ENCODE peak calls at places on chromosome 1, in four cellular contexts. R is A549, J is esophagus squamous epithelium, Y is GM12892. H is an unnamed sample.

GRCh38 chr1:213327318-213327667 is 276.3 kb downstream of the RPS6KC1 start:
- DNase-seq in Y (no peak), R (peak; percentile 9), J (no peak), H (no peak)

GRCh38 chr1:237799762-237800474 is 90.8 kb downstream of the ZP4 start:
- DNase-seq in Y (peak; percentile 23), R (peak; percentile 87), J (no peak), H (peak; percentile 61)

GRCh38 chr1:204296431-204296988 is 63.2 kb downstream of the PLEKHA6 start:
- DNase-seq in Y (no peak), R (no peak), J (no peak), H (no peak)

GRCh38 chr1:43005460-43006351 is 47.0 kb upstream of the SLC2A1 start:
- DNase-seq in R (no peak), J (no peak), Y (no peak), H (peak; percentile 65)

GRCh38 chr1:27521336-27522147 is 31.6 kb upstream of the WASF2 start:
- DNase-seq in J (no peak), R (no peak), Y (no peak), H (no peak)

GRCh38 chr1:242318140-242318539 is 206.4 kb downstream of the PLD5 start:
- DNase-seq in R (no peak), Y (no peak), J (no peak), H (no peak)

GRCh38 chr1:100774370-100774769 is 54.8 kb downstream of the VCAM1 start:
- DNase-seq in J (no peak), Y (no peak), R (no peak), H (no peak)

GRCh38 chr1:11501491-11501897 is 22.5 kb downstream of the DISP3 start:
- DNase-seq in J (no peak), Y (no peak), R (no peak), H (no peak)

GRCh38 chr1:11806307-11806936 is 431 bp downstream of the CLCN6 start:
- DNase-seq in J (no peak), Y (peak; percentile 78), R (no peak), H (peak; percentile 78)

GRCh38 chr1:44832068-44832700 is 10.9 kb downstream of the PTCH2 start:
- DNase-seq in Y (no peak), R (no peak), J (no peak), H (peak; percentile 46)

GRCh38 chr1:26288311-26288941 is 8.5 kb downstream of the SH3BGRL3 start:
- DNase-seq in R (no peak), Y (no peak), J (no peak), H (peak; percentile 93)

GRCh38 chr1:152582647-152583046 is 2.3 kb upstream of the LCE3D start:
- DNase-seq in R (peak; percentile 55), Y (no peak), J (no peak), H (no peak)

GRCh38 chr1:95381980-95382379 is 148.0 kb downstream of the RWDD3 start:
- DNase-seq in R (no peak), J (no peak), Y (no peak), H (no peak)

GRCh38 chr1:80751204-80751603 is 1049.5 kb upstream of the ADGRL2 start:
- DNase-seq in J (no peak), Y (no peak), R (no peak), H (no peak)

GRCh38 chr1:92958203-92958970 is 2.9 kb downstream of the DIPK1A start:
- DNase-seq in J (no peak), Y (no peak), R (no peak), H (no peak)

GRCh38 chr1:230424440-230425251 is 1.5 kb downstream of the PGBD5 start:
- DNase-seq in Y (no peak), J (no peak), R (no peak), H (no peak)

GRCh38 chr1:86224651-86225050 is 68.1 kb upstream of the COL24A1 start:
- DNase-seq in R (no peak), Y (no peak), J (no peak), H (no peak)

GRCh38 chr1:230869499-230869898 is 1.2 kb upstream of the C1orf198 start:
- DNase-seq in R (no peak), Y (no peak), J (no peak), H (peak; percentile 36)

GRCh38 chr1:22420456-22421053 is 31.1 kb upstream of the ZBTB40 start:
- DNase-seq in J (no peak), Y (peak; percentile 54), R (peak; percentile 76), H (peak; percentile 80)

GRCh38 chr1:218668151-218668550 is 323.0 kb downstream of the TGFB2 start:
- DNase-seq in Y (no peak), J (no peak), R (no peak), H (no peak)

GRCh38 chr1:248821101-248821500 is 4.6 kb downstream of the SH3BP5L start:
- DNase-seq in J (no peak), R (peak; percentile 56), Y (no peak), H (no peak)

GRCh38 chr1:59046730-59047157 is 250.2 kb upstream of the FGGY start:
- DNase-seq in R (no peak), J (no peak), Y (peak; percentile 48), H (no peak)

GRCh38 chr1:168482106-168482505 is 61.7 kb downstream of the XCL2 start:
- DNase-seq in J (no peak), R (no peak), Y (no peak), H (no peak)

GRCh38 chr1:204863730-204864129 is 6.9 kb upstream of the NFASC start:
- DNase-seq in J (no peak), R (no peak), Y (no peak), H (no peak)

GRCh38 chr1:25809929-25810328 is 9.8 kb upstream of the MTFR1L start:
- DNase-seq in Y (no peak), R (no peak), J (no peak), H (no peak)

GRCh38 chr1:94094466-94095111 is 26.4 kb downstream of the ABCA4 start:
- DNase-seq in R (no peak), J (no peak), Y (no peak), H (no peak)

GRCh38 chr1:166875734-166876539 is at the start of gene TADA1:
- DNase-seq in Y (peak; percentile 81), J (peak; percentile 90), R (peak; percentile 99), H (peak; percentile 99)
- TF ChIP-seq POLR2A in Y (peak; percentile 72), J (peak; percentile 63), R (peak; percentile 60), H (peak; percentile 75)

GRCh38 chr1:99766378-99766800 is at the start of gene FRRS1:
- DNase-seq in R (peak; percentile 68), J (no peak), Y (peak; percentile 52), H (peak; percentile 88)
- TF ChIP-seq POLR2A in R (no peak), J (peak; percentile 72), Y (peak; percentile 74), H (peak; percentile 87)

DNA sequence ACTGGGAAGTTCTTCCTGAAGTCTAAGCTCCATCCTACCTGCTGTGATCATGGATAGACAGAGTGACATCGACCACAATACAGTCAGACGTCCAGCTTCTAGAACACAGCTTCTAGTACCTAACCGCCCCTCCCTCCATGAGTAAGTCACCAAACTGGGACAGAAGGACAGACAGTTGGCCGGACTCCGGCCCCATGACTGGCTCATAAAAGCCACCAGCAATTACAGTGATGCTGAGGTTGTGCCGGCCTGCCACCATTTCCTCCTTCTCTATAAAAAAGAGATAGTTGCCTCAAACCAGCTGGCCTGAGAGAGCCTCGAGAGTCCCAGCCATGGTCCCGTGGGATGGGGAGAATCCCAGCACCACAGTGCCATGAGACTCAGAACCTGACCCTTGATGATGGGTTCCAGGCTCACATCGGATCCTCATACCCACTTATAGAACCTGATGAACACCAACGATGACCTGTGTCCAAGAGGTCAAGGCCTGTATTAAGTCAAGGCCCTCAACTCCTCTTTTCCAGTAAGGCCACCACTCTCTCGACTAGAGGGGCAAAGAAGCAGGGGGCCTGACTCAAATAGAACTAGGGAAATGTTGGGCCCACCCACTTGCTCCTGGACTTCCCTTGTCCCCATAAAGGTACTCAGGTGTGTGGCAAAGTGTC is 3.4 kb downstream of the MEF2D start:
- DNase-seq in J (no peak), Y (no peak), R (no peak), H (no peak)
- TF ChIP-seq POLR2A in J (no peak), Y (no peak), R (no peak), H (no peak)

GRCh38 chr1:21326861-21327344 is 36.6 kb upstream of the ECE1 start:
- DNase-seq in R (no peak), Y (no peak), J (no peak), H (no peak)

GRCh38 chr1:21325731-21326387 is 35.6 kb upstream of the ECE1 start:
- DNase-seq in J (no peak), Y (no peak), R (no peak), H (no peak)

GRCh38 chr1:21327566-21328323 is 37.5 kb upstream of the ECE1 start:
- DNase-seq in J (no peak), Y (no peak), R (no peak), H (no peak)

GRCh38 chr1:21331752-21332480 is 41.7 kb upstream of the ECE1 start:
- DNase-seq in Y (no peak), J (no peak), R (no peak), H (no peak)

DNA sequence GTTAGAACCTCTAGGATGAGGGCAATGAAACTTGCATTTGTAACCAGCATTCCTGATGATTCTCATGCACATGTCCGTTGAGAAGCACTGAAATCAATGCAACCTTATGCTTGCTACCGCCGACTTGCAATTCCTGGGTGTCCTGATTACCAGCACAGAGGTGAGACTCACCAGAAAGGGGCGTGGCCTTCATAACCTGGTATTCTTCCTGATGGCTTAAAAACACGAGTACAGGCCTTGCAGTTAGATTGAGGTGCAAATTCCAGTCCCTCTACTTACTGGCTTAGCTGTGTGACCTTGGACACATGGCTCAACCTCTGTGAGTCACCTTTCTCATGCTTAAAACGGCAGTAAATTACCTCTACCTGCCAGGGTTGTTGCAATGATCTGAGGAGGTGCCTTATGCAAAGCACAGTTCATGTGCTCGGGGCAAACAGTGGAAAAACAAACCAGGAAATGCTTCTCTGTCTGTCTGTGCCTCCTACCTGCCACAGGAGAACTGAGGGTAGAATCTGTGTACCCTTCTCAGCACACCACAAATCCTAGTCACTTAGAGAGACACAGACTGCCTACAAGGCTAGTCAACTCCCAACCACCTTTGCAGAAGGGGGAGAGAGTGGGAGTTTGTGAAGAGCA is 39.1 kb upstream of the ECE1 start:
- DNase-seq in Y (no peak), R (no peak), J (no peak), H (no peak)
- TF ChIP-seq POLR2A in Y (no peak), R (no peak), J (no peak), H (no peak)

GRCh38 chr1:9440261-9440660 is 99.0 kb upstream of the SLC25A33 start:
- DNase-seq in R (no peak), Y (no peak), J (no peak), H (no peak)

GRCh38 chr1:9442986-9443385 is 96.3 kb upstream of the SLC25A33 start:
- DNase-seq in Y (no peak), R (no peak), J (no peak), H (no peak)

GRCh38 chr1:9442266-9442846 is 96.9 kb upstream of the SLC25A33 start:
- DNase-seq in Y (no peak), J (no peak), R (no peak), H (no peak)

GRCh38 chr1:9439074-9439761 is 100.0 kb upstream of the SLC25A33 start:
- DNase-seq in J (no peak), Y (no peak), R (peak; percentile 36), H (no peak)

GRCh38 chr1:9440763-9441194 is 98.5 kb upstream of the SLC25A33 start:
- DNase-seq in R (no peak), J (no peak), Y (no peak), H (no peak)
- TF ChIP-seq POLR2A in R (no peak), J (no peak), Y (no peak), H (no peak)

GRCh38 chr1:37471345-37472231 is 2.8 kb upstream of the ZC3H12A start:
- DNase-seq in R (peak; percentile 91), Y (no peak), J (no peak), H (peak; percentile 43)
- TF ChIP-seq POLR2A in R (peak; percentile 60), Y (no peak), J (peak; percentile 34), H (peak; percentile 22)

H was measured in erythroblast.